ENCODE peak calls at places on chromosome 2, in ten cellular contexts. P, W, Y, Q, H, O, I, Z, K and D are unnamed samples.

GRCh38 chr2:240895656-240896388 is at the start of gene MAB21L4:
- DNase-seq in P (no peak), W (peak), Y (peak), Q (peak), H (peak), O (no peak), I (no peak), Z (no peak), K (no peak), D (no peak)

GRCh38 chr2:69911985-69912563 is 2.8 kb upstream of the MXD1 start:
- DNase-seq in P (no peak), W (peak), Y (peak), Q (no peak), H (no peak), O (no peak), I (no peak), Z (no peak), K (peak), D (no peak)

GRCh38 chr2:75403991-75404428 is 156.7 kb downstream of the EVA1A start:
- DNase-seq in P (no peak), W (peak), Y (peak), Q (no peak), H (no peak), O (no peak), I (peak), Z (no peak), K (peak), D (no peak)

GRCh38 chr2:46229134-46230063 is 67.8 kb upstream of the EPAS1 start:
- DNase-seq in P (no peak), W (peak), Y (peak), Q (no peak), H (no peak), O (no peak), I (no peak), Z (no peak), K (peak), D (no peak)

GRCh38 chr2:124283090-124283489 is 258.0 kb downstream of the CNTNAP5 start:
- DNase-seq in P (no peak), W (no peak), Y (peak), Q (no peak), H (no peak), O (no peak), I (no peak), Z (no peak), K (no peak), D (no peak)

GRCh38 chr2:37612382-37612781 is 59.1 kb downstream of the CDC42EP3 start:
- DNase-seq in P (no peak), W (no peak), Y (no peak), Q (no peak), H (no peak), O (no peak), I (no peak), Z (no peak), K (no peak), D (no peak)

GRCh38 chr2:169018390-169018789 is 12.7 kb downstream of the ABCB11 start:
- DNase-seq in P (no peak), W (no peak), Y (no peak), Q (no peak), H (no peak), O (no peak), I (no peak), Z (no peak), K (no peak), D (no peak)

GRCh38 chr2:218819103-218819502 is 12.5 kb downstream of the PRKAG3 start:
- DNase-seq in P (no peak), W (no peak), Y (no peak), Q (no peak), H (no peak), O (no peak), I (no peak), Z (no peak), K (no peak), D (peak)

GRCh38 chr2:43294973-43295603 is 68.7 kb upstream of the ZFP36L2 start:
- DNase-seq in P (no peak), W (no peak), Y (no peak), Q (no peak), H (no peak), O (no peak), I (no peak), Z (no peak), K (no peak), D (no peak)

GRCh38 chr2:161315380-161315779 is 7.2 kb downstream of the PSMD14 start:
- DNase-seq in P (no peak), W (no peak), Y (no peak), Q (no peak), H (no peak), O (no peak), I (no peak), Z (no peak), K (no peak), D (no peak)

GRCh38 chr2:131058905-131059304 is 34.4 kb downstream of the FAM168B start:
- DNase-seq in P (no peak), W (no peak), Y (no peak), Q (no peak), H (no peak), O (no peak), I (no peak), Z (no peak), K (no peak), D (no peak)

GRCh38 chr2:129731925-129732629 is 247.4 kb upstream of the RAB6C start:
- DNase-seq in P (no peak), W (no peak), Y (no peak), Q (no peak), H (no peak), O (no peak), I (no peak), Z (peak), K (no peak), D (no peak)

GRCh38 chr2:240160291-240161086 is 20.0 kb upstream of the OTOS start:
- DNase-seq in P (no peak), W (no peak), Y (no peak), Q (no peak), H (peak), O (no peak), I (no peak), Z (no peak), K (no peak), D (peak)

GRCh38 chr2:150388289-150388625 is 99.2 kb downstream of the RND3 start:
- DNase-seq in P (no peak), W (no peak), Y (no peak), Q (no peak), H (no peak), O (no peak), I (no peak), Z (no peak), K (peak), D (no peak)

GRCh38 chr2:23433282-23433681 is 48.3 kb downstream of the KLHL29 start:
- DNase-seq in P (no peak), W (no peak), Y (no peak), Q (no peak), H (no peak), O (no peak), I (no peak), Z (peak), K (no peak), D (no peak)

GRCh38 chr2:3280683-3281520 is 96.7 kb downstream of the EIPR1 start:
- DNase-seq in P (peak), W (no peak), Y (no peak), Q (no peak), H (no peak), O (no peak), I (no peak), Z (no peak), K (no peak), D (peak)

GRCh38 chr2:20130821-20131645 is 79.6 kb upstream of the LAPTM4A start:
- DNase-seq in P (no peak), W (no peak), Y (no peak), Q (no peak), H (no peak), O (no peak), I (no peak), Z (no peak), K (peak), D (no peak)

GRCh38 chr2:172282944-172283343 is 144.4 kb upstream of the ITGA6 start:
- DNase-seq in P (no peak), W (no peak), Y (peak), Q (no peak), H (no peak), O (no peak), I (peak), Z (peak), K (peak), D (peak)

GRCh38 chr2:21363364-21363763 is 239.6 kb downstream of the TDRD15 start:
- DNase-seq in P (no peak), W (no peak), Y (no peak), Q (no peak), H (no peak), O (no peak), I (no peak), Z (no peak), K (no peak), D (no peak)

GRCh38 chr2:6832995-6833604 is 32.6 kb downstream of the CMPK2 start:
- DNase-seq in P (no peak), W (no peak), Y (no peak), Q (no peak), H (no peak), O (no peak), I (no peak), Z (no peak), K (no peak), D (no peak)

GRCh38 chr2:237860273-237860935 is 981 bp downstream of the RAMP1 start:
- DNase-seq in P (no peak), W (no peak), Y (no peak), Q (no peak), H (peak), O (no peak), I (no peak), Z (no peak), K (no peak), D (no peak)

GRCh38 chr2:205586626-205587025 is 95.7 kb upstream of the NRP2 start:
- DNase-seq in P (no peak), W (no peak), Y (no peak), Q (no peak), H (no peak), O (no peak), I (no peak), Z (no peak), K (no peak), D (no peak)

GRCh38 chr2:17122887-17123501 is 395.2 kb downstream of the RAD51AP2 start:
- DNase-seq in P (no peak), W (no peak), Y (no peak), Q (no peak), H (no peak), O (no peak), I (no peak), Z (no peak), K (no peak), D (no peak)

DNA sequence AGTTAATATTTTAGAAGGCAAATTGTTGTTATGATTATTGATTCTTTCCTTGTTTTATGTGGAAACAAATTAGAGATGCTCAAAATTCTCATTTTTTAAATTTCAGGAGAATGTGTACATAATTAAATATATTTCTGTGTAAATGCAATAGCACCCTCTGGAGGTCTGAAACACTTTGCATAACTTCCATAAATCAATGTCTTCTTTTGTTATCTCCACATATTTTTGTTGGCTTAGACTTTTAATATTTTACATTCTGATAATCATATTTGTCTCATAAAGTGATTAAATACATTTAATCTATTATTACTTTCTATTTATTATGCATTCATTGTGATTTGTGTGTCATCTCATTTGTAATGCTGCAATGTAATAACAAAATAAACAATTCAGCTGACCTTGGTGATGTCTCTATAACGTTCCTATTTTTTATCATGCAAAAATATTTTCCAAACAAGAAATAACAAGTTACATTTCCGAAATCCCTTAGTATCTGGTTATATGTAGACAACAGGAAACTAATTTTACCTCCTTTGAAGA is 201.8 kb upstream of the GALNT5 start:
- DNase-seq in P (no peak), W (peak), Y (peak), Q (no peak), H (no peak), O (no peak), I (no peak), Z (no peak), K (peak), D (no peak)
- TF ChIP-seq CTCF in P (peak), W (peak), Y (peak), Q (peak), H (peak), O (no peak), I (peak), Z (no peak), K (peak), D (peak)

DNA sequence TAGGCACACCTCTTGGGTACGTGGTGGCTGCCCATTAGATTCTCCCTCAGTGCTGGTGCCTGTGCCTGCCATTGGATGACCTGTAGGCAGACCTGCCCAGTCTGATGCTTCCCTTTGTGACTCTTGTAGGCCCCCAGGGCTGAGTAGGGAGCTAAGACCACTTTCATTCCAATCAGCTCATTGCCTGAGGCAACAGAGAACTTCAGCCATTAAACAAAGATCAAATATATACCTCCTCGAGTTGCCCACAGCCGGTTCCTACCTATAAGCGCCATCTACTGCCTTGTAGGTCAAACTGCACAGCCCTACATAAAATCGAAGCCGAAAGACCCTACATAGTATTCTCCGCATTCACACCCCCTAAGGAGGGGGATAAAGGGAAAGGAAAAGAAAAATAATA is 184.6 kb downstream of the ETAA1 start:
- DNase-seq in P (no peak), W (peak), Y (peak), Q (no peak), H (no peak), O (no peak), I (no peak), Z (peak), K (no peak), D (no peak)
- TF ChIP-seq CTCF in P (no peak), W (no peak), Y (peak), Q (no peak), H (no peak), O (no peak), I (peak), Z (peak), K (no peak), D (no peak)

DNA sequence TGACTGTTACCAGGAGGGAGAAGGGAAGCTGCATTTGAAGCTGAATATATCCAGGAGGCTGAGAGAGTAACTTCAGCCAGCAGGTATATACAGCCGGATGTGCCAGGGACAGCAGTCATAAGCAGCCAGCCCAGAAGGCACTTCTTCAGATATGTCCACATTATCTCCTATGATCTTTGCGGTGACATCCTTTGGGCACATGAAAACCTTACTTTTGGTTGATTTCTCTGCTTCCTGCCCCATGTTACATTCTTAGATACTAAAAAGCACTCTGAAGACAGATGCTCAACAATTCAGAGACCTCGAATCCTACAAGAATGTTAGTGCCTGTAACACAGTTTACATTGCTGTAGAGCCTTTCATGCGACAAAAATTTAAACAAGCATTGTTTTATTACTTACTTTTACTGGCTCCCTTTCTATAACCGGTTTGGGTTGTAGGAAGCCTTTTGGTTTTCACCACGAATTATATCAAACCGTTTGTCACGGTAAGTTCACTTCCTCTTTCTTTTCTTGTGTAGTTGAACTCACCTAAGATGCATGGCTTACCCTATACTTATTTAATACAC is 50.3 kb upstream of the TLK1 start:
- DNase-seq in P (no peak), W (no peak), Y (peak), Q (no peak), H (no peak), O (no peak), I (no peak), Z (no peak), K (no peak), D (no peak)
- TF ChIP-seq CTCF in P (no peak), W (no peak), Y (no peak), Q (no peak), H (no peak), O (no peak), I (no peak), Z (no peak), K (no peak), D (no peak)

DNA sequence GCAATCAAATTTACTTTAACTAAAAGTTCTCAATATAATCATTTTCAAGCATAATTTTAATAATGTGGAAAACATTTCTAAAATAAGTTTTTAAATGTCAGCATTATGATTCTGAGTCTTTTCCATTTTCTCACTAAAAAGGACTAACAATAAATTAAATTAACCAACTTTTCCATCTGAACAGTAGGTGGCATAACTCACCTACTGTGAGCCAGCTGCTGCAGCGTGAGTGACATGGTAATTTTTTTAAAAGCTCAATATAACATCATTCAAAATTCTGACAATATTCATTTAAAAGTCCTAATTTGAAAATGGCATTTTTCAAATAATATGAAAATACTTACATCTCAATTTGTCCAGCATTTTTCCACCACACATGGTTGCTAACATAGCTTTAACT is 66.5 kb downstream of the DTNB start:
- DNase-seq in P (no peak), W (no peak), Y (peak), Q (no peak), H (no peak), O (no peak), I (no peak), Z (no peak), K (peak), D (no peak)
- TF ChIP-seq CTCF in P (peak), W (peak), Y (peak), Q (peak), H (no peak), O (peak), I (peak), Z (peak), K (peak), D (peak)